ENCODE peak calls at places on chromosomes 12 and 14, in five cellular contexts. T is heart left ventricle, U is ovary, X is transverse colon, N is body of pancreas. Z is an unnamed sample.

GRCh38 chr14:23352506-23353432 is at the start of gene SLC22A17:
- DNase-seq in T (peak), U (peak), X (peak), N (peak), Z (peak)

GRCh38 chr12:47730341-47730744 is 5.1 kb upstream of the ENDOU start:
- DNase-seq in T (no peak), U (no peak), X (no peak), N (peak), Z (no peak)

GRCh38 chr12:124586756-124587155 is 19.3 kb upstream of the NCOR2 start:
- DNase-seq in T (no peak), U (no peak), X (no peak), N (no peak), Z (no peak)

GRCh38 chr12:26158078-26158764 is 33.4 kb upstream of the BHLHE41 start:
- DNase-seq in T (no peak), U (no peak), X (no peak), N (no peak), Z (no peak)

GRCh38 chr12:52086944-52087835 is 7.7 kb downstream of the SMIM41 start:
- DNase-seq in T (no peak), U (no peak), X (no peak), N (no peak), Z (no peak)

GRCh38 chr12:46558696-46559095 is 186.1 kb upstream of the SLC38A2 start:
- DNase-seq in T (no peak), U (no peak), X (no peak), N (no peak), Z (no peak)

GRCh38 chr12:131736807-131737484 is 26.1 kb downstream of the SFSWAP start:
- DNase-seq in T (no peak), U (no peak), X (no peak), N (no peak), Z (peak)

GRCh38 chr14:100861188-100861936 is 35.4 kb downstream of the MEG3 start:
- DNase-seq in T (no peak), U (no peak), X (no peak), N (no peak), Z (no peak)

GRCh38 chr14:59028476-59029202 is 159.8 kb upstream of the DAAM1 start:
- DNase-seq in T (peak), U (peak), X (peak), N (peak), Z (peak)

GRCh38 chr12:33994857-33995808 is 27.2 kb upstream of the ALG10 start:
- DNase-seq in T (no peak), U (no peak), X (no peak), N (no peak), Z (no peak)

DNA sequence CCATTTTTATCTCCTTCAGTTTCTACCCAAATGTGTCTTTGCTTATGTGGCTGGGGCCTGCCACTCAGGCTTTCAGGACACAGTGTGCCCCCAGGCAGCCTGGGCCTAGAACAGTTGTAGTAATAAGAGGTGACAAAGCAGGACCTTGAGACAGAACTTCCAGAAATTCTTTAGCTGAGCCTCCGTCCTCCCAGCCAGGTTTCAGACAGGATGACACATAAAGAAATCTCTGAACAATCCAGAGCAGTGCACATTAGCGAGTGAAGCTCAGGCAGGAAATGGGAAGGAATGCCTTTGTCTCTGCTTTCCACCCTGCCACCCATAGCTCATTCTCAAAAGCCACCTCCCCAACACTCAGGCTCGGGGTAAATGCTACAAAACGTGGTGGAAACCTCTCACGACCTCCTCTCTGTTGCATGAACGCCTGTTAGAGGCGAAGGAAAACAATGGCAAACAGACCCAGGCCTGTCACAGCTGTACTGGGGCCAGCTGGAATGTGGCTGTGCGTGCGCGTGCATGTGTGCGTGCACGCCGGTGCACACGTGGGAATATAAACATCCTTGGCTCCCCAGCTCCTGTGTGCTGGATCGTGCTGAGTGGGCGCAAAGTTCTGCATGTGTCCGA is 286.7 kb downstream of the ZFP36L1 start:
- DNase-seq in T (no peak), U (no peak), X (no peak), N (peak), Z (peak)
- TF ChIP-seq POLR2A in T (no peak), U (no peak), X (no peak), N (no peak), Z (no peak)

DNA sequence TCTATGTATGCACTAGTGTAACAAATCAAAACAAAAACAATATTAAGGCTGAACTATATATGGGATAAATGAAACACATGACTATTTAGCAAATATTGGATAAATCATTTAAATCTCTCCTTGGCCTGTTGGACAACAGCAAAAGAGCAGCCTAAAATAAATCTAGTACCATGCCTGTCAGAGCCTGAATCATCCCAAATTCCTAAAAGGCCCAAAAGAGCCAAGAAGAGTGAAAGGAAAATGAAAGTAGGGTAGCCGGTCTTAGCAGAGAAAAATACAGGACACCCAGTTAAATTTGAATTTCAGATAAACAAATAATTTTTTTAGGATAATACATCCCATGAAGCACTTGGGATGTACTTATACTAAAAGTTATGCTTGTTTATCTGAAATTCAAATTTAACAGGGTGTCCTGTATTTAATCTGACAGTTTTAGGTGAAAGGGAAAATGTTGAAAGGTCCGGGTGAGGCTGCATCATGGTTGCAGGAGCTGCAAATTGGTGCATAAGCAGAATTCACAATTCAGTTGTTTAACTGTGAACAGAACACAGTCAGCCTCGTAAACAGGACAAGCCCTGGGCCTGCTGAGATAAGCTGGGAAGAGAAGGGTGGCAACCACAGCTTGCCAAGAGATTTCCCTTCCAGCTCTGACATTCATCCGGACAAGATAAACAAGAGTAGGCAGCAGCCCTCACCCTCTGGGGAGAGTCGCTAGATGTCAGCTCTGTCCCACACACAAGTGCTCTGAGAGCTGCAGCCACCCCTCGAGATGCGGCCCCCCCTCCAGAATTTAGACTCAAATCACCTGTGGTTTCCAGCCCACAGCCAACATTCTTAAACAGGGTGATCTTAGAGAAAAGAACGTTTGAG is 30.3 kb downstream of the DMAC2L start:
- DNase-seq in T (peak), U (peak), X (peak), N (peak), Z (no peak)
- TF ChIP-seq POLR2A in T (no peak), U (no peak), X (no peak), N (no peak), Z (no peak)

DNA sequence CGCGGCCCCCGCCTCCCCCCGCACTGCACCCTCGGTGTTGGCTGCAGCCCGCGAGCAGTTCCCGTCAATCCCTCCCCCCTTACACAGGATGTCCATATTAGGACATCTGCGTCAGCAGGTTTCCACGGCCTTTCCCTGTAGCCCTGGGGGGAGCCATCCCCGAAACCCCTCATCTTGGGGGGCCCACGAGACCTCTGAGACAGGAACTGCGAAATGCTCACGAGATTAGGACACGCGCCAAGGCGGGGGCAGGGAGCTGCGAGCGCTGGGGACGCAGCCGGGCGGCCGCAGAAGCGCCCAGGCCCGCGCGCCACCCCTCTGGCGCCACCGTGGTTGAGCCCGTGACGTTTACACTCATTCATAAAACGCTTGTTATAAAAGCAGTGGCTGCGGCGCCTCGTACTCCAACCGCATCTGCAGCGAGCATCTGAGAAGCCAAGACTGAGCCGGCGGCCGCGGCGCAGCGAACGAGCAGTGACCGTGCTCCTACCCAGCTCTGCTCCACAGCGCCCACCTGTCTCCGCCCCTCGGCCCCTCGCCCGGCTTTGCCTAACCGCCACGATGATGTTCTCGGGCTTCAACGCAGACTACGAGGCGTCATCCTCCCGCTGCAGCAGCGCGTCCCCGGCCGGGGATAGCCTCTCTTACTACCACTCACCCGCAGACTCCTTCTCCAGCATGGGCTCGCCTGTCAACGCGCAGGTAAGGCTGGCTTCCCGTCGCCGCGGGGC is at the start of gene FOS:
- DNase-seq in T (peak), U (peak), X (peak), N (peak), Z (peak)
- TF ChIP-seq POLR2A in T (peak), U (peak), X (peak), N (peak), Z (peak)

GRCh38 chr14:106844608-106845285 is 1318.4 kb downstream of the TMEM121 start:
- DNase-seq in T (peak), U (peak), X (peak), N (peak), Z (no peak)
- TF ChIP-seq POLR2A in T (no peak), U (peak), X (peak), N (peak), Z (no peak)

DNA sequence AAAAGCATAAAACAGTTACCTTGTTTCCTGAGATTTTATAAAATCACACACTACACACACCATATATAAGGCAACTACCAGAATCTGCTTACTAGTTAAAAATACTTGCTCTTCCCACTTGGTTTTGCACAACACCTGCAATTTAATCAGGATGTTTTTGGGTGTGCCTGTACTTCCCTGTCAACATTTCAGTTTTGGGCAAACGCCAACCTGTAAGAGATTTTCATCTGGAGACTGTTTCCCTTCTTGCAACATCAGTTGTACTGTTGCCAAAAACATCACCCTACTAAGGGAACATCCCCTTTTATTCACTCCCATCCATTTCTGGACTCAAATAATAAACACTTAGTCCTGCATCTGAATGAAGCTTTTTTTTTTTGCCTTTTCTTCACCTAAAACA is 172.3 kb downstream of the DUSP6 start:
- DNase-seq in T (peak), U (peak), X (peak), N (peak), Z (no peak)
- TF ChIP-seq POLR2A in T (no peak), U (no peak), X (no peak), N (no peak), Z (no peak)

GRCh38 chr14:61601923-61602732 is 93.2 kb upstream of the HIF1A start:
- DNase-seq in T (no peak), U (no peak), X (no peak), N (no peak), Z (no peak)

GRCh38 chr14:61598980-61599379 is 96.3 kb upstream of the HIF1A start:
- DNase-seq in T (peak), U (no peak), X (no peak), N (no peak), Z (no peak)

GRCh38 chr14:61599959-61600358 is 95.4 kb upstream of the HIF1A start:
- DNase-seq in T (no peak), U (no peak), X (no peak), N (no peak), Z (no peak)

GRCh38 chr14:61603736-61604135 is 91.6 kb upstream of the HIF1A start:
- DNase-seq in T (no peak), U (no peak), X (no peak), N (no peak), Z (no peak)

GRCh38 chr14:61602733-61603077 is 92.6 kb upstream of the HIF1A start:
- DNase-seq in T (no peak), U (no peak), X (no peak), N (no peak), Z (no peak)
- TF ChIP-seq POLR2A in T (no peak), U (no peak), X (no peak), N (no peak), Z (no peak)